ENCODE peak calls at places on chromosomes 16 and 17, in five cellular contexts. Q, Y, F, H and A are unnamed samples.

GRCh38 chr17:82282239-82283207 is 9.0 kb upstream of the CSNK1D start:
- ATAC-seq in Q (no peak), Y (no peak), F (no peak), H (no peak), A (no peak)

GRCh38 chr16:81357711-81358270 is 43.0 kb downstream of the GAN start:
- ATAC-seq in Q (no peak), Y (no peak), F (no peak), H (no peak), A (no peak)

GRCh38 chr17:76869878-76870714 is 1.9 kb downstream of the MGAT5B start:
- ATAC-seq in Q (no peak), Y (no peak), F (no peak), H (no peak), A (no peak)

GRCh38 chr17:57365420-57365819 is 109.1 kb downstream of the MSI2 start:
- ATAC-seq in Q (peak), Y (peak), F (peak), H (peak), A (no peak)

GRCh38 chr16:85878875-85879274 is 20.1 kb upstream of the IRF8 start:
- ATAC-seq in Q (no peak), Y (peak), F (no peak), H (no peak), A (no peak)

GRCh38 chr16:72903176-72903575 is 144.8 kb downstream of the ZFHX3 start:
- ATAC-seq in Q (no peak), Y (no peak), F (no peak), H (no peak), A (no peak)

GRCh38 chr16:15704545-15704987 is 54.5 kb downstream of the NDE1 start:
- ATAC-seq in Q (peak), Y (peak), F (peak), H (peak), A (peak)

GRCh38 chr17:40124279-40125141 is 2.7 kb downstream of the MSL1 start:
- ATAC-seq in Q (no peak), Y (peak), F (no peak), H (peak), A (no peak)

GRCh38 chr17:65130829-65131228 is 6.3 kb upstream of the RGS9 start:
- ATAC-seq in Q (no peak), Y (no peak), F (peak), H (no peak), A (no peak)

GRCh38 chr17:73823684-73824083 is 179.4 kb upstream of the SDK2 start:
- ATAC-seq in Q (no peak), Y (no peak), F (no peak), H (no peak), A (no peak)

GRCh38 chr17:1379930-1380313 is 20.1 kb downstream of the YWHAE start:
- ATAC-seq in Q (no peak), Y (no peak), F (peak), H (peak), A (no peak)

GRCh38 chr17:82552580-82552979 is 33.0 kb downstream of the FOXK2 start:
- ATAC-seq in Q (no peak), Y (no peak), F (no peak), H (peak), A (no peak)

GRCh38 chr16:59212492-59213024 is 478.4 kb upstream of the GOT2 start:
- ATAC-seq in Q (no peak), Y (no peak), F (no peak), H (no peak), A (no peak)

GRCh38 chr16:29664133-29664912 is 1.3 kb downstream of the SPN start:
- ATAC-seq in Q (no peak), Y (peak), F (peak), H (peak), A (no peak)

GRCh38 chr16:15602285-15603044 is 40.5 kb downstream of the MARF1 start:
- ATAC-seq in Q (no peak), Y (no peak), F (no peak), H (no peak), A (no peak)

GRCh38 chr17:39662551-39663339 is 2.4 kb upstream of the TCAP start:
- ATAC-seq in Q (no peak), Y (no peak), F (no peak), H (no peak), A (no peak)

GRCh38 chr17:6667516-6667915 is 16.0 kb downstream of the C17orf100 start:
- ATAC-seq in Q (no peak), Y (no peak), F (peak), H (no peak), A (no peak)

GRCh38 chr17:2749058-2749783 is at the start of gene CCDC92B:
- ATAC-seq in Q (no peak), Y (no peak), F (no peak), H (no peak), A (no peak)

GRCh38 chr17:65222216-65222738 is 85.1 kb downstream of the RGS9 start:
- ATAC-seq in Q (no peak), Y (no peak), F (no peak), H (no peak), A (no peak)

GRCh38 chr16:58399718-58400633 is 7.7 kb downstream of the GINS3 start:
- ATAC-seq in Q (no peak), Y (no peak), F (no peak), H (no peak), A (no peak)